ENCODE peak calls at places on chromosomes 13 and 19, in seven cellular contexts. M is HS-5; L is stimulated activated CD8-positive, alpha-beta memory T cell treated with anti-CD3 and anti-CD28 coated beads, Interleukin-7, amount 100 ng/mL, for 24 hours; A is nephron progenitor cell; W is NCI-H774; N is AML-193; C is foreskin melanocyte. V is an unnamed sample.

GRCh38 chr19:38079926-38080380 is 144.1 kb downstream of the DPF1 start:
- DNase-seq in M (peak), L (no peak), A (no peak), W (peak), N (no peak), C (peak), V (no peak)

GRCh38 chr13:38914070-38914469 is 76.6 kb downstream of the STOML3 start:
- DNase-seq in M (no peak), L (no peak), A (no peak), W (no peak), N (no peak), C (no peak), V (no peak)

GRCh38 chr19:55454787-55455243 is 6.6 kb downstream of the ISOC2 start:
- DNase-seq in M (no peak), L (no peak), A (peak), W (no peak), N (peak), C (no peak), V (peak)

GRCh38 chr13:113171250-113172125 is 13.0 kb downstream of the PROZ start:
- DNase-seq in M (no peak), L (no peak), A (no peak), W (no peak), N (no peak), C (no peak), V (no peak)

GRCh38 chr13:49443327-49443688 is 556 bp downstream of the CAB39L start:
- DNase-seq in M (peak), L (no peak), A (no peak), W (no peak), N (peak), C (no peak), V (no peak)

GRCh38 chr13:99027260-99027659 is 49.4 kb upstream of the DOCK9 start:
- DNase-seq in M (no peak), L (no peak), A (no peak), W (no peak), N (no peak), C (no peak), V (no peak)

GRCh38 chr19:58335630-58336029 is 8.8 kb downstream of the ZSCAN22 start:
- DNase-seq in M (no peak), L (no peak), A (no peak), W (no peak), N (no peak), C (no peak), V (no peak)

GRCh38 chr13:21371011-21371410 is 88.1 kb downstream of the ZDHHC20 start:
- DNase-seq in M (no peak), L (no peak), A (no peak), W (no peak), N (no peak), C (no peak), V (no peak)

GRCh38 chr19:14478113-14478545 is 3.0 kb upstream of the PTGER1 start:
- DNase-seq in M (no peak), L (no peak), A (no peak), W (no peak), N (no peak), C (no peak), V (no peak)

GRCh38 chr19:872266-872951 is 12.9 kb downstream of the CFD start:
- DNase-seq in M (no peak), L (no peak), A (peak), W (no peak), N (no peak), C (peak), V (peak)

GRCh38 chr19:50361290-50362029 is 4.0 kb downstream of the NAPSA start:
- DNase-seq in M (no peak), L (no peak), A (no peak), W (no peak), N (no peak), C (no peak), V (peak)

GRCh38 chr13:45602183-45602582 is 13.4 kb downstream of the ERICH6B start:
- DNase-seq in M (no peak), L (no peak), A (no peak), W (no peak), N (no peak), C (no peak), V (no peak)

GRCh38 chr13:34847751-34848150 is 94.3 kb upstream of the NBEA start:
- DNase-seq in M (no peak), L (no peak), A (peak), W (no peak), N (no peak), C (no peak), V (no peak)

GRCh38 chr19:40530091-40530901 is 46.4 kb upstream of the SHKBP1 start:
- DNase-seq in M (no peak), L (no peak), A (peak), W (peak), N (no peak), C (no peak), V (no peak)

GRCh38 chr13:41960195-41960699 is 662 bp downstream of the VWA8 start:
- DNase-seq in M (no peak), L (no peak), A (peak), W (no peak), N (peak), C (peak), V (peak)

GRCh38 chr13:38366954-38367645 is 17.4 kb downstream of the UFM1 start:
- DNase-seq in M (peak), L (no peak), A (no peak), W (no peak), N (no peak), C (peak), V (peak)

GRCh38 chr13:113863511-113864302 is at the start of gene GAS6:
- DNase-seq in M (no peak), L (no peak), A (peak), W (peak), N (no peak), C (no peak), V (no peak)

GRCh38 chr19:2726904-2727639 is 5.9 kb upstream of the DIRAS1 start:
- DNase-seq in M (no peak), L (no peak), A (no peak), W (no peak), N (no peak), C (no peak), V (no peak)

GRCh38 chr13:99996177-99996705 is 14.7 kb downstream of the ZIC2 start:
- DNase-seq in M (no peak), L (no peak), A (no peak), W (peak), N (no peak), C (no peak), V (no peak)

GRCh38 chr13:23743717-23744116 is 145.5 kb downstream of the MIPEP start:
- DNase-seq in M (no peak), L (no peak), A (no peak), W (peak), N (no peak), C (no peak), V (no peak)

GRCh38 chr13:95624020-95624419 is 20.5 kb downstream of the DZIP1 start:
- DNase-seq in M (no peak), L (no peak), A (peak), W (no peak), N (peak), C (no peak), V (peak)

GRCh38 chr13:19864018-19864338 is 529 bp upstream of the ZMYM5 start:
- DNase-seq in M (no peak), L (peak), A (peak), W (peak), N (peak), C (peak), V (peak)

GRCh38 chr13:90331974-90332373 is 1015.5 kb upstream of the MIR17HG start:
- DNase-seq in M (no peak), L (no peak), A (no peak), W (no peak), N (no peak), C (no peak), V (no peak)

GRCh38 chr19:9456018-9456689 is 20.8 kb upstream of the ZNF266 start:
- DNase-seq in M (no peak), L (no peak), A (no peak), W (no peak), N (no peak), C (no peak), V (no peak)

GRCh38 chr19:42229855-42230331 is 9.8 kb downstream of the ZNF526 start:
- DNase-seq in M (no peak), L (no peak), A (no peak), W (no peak), N (no peak), C (peak), V (no peak)

GRCh38 chr19:50020481-50020880 is 4.7 kb downstream of the VRK3 start:
- DNase-seq in M (no peak), L (no peak), A (no peak), W (peak), N (no peak), C (no peak), V (no peak)

GRCh38 chr13:42354246-42355117 is 82.5 kb downstream of the AKAP11 start:
- DNase-seq in M (no peak), L (no peak), A (no peak), W (no peak), N (no peak), C (peak), V (peak)

GRCh38 chr13:37747071-37747612 is 122.4 kb downstream of the TRPC4 start:
- DNase-seq in M (peak), L (no peak), A (no peak), W (no peak), N (no peak), C (no peak), V (no peak)

GRCh38 chr19:48353682-48354081 is 10.1 kb downstream of the TMEM143 start:
- DNase-seq in M (no peak), L (no peak), A (no peak), W (no peak), N (no peak), C (no peak), V (no peak)

GRCh38 chr19:29323972-29324680 is 111.2 kb upstream of the UQCRFS1 start:
- DNase-seq in M (no peak), L (no peak), A (no peak), W (no peak), N (no peak), C (no peak), V (no peak)

GRCh38 chr19:35292421-35292820 is 460 bp downstream of the MAG start:
- DNase-seq in M (no peak), L (no peak), A (no peak), W (no peak), N (no peak), C (no peak), V (no peak)

GRCh38 chr13:111412251-111412650 is 91.8 kb downstream of the TEX29 start:
- DNase-seq in M (no peak), L (no peak), A (no peak), W (no peak), N (no peak), C (no peak), V (no peak)

GRCh38 chr19:7705387-7706187 is 3.7 kb upstream of the FCER2 start:
- DNase-seq in M (no peak), L (peak), A (no peak), W (no peak), N (peak), C (no peak), V (no peak)

GRCh38 chr19:610801-611505 is 21.3 kb downstream of the HCN2 start:
- DNase-seq in M (no peak), L (peak), A (peak), W (no peak), N (no peak), C (peak), V (peak)

GRCh38 chr13:98466634-98467236 is 110.2 kb downstream of the STK24 start:
- DNase-seq in M (no peak), L (no peak), A (peak), W (no peak), N (peak), C (peak), V (peak)